ENCODE peak calls at places on chromosome 9, in eight cellular contexts. One of them, this sample, is unnamed.

GRCh38 chr9:804026-804425 is 37.5 kb upstream of the DMRT1 start:
- DNase-seq in ovary: no peak
- DNase-seq in prostate gland: no peak
- DNase-seq in esophagus squamous epithelium: no peak
- DNase-seq in right cardiac atrium: no peak
- DNase-seq in tibial nerve: no peak
- DNase-seq in aorta: no peak
- DNase-seq in hepatocyte: no peak
- DNase-seq in this sample: no peak

GRCh38 chr9:118643118-118643517 is 726.1 kb downstream of the BRINP1 start:
- DNase-seq in esophagus squamous epithelium: no peak
- DNase-seq in ovary: no peak
- DNase-seq in tibial nerve: no peak
- DNase-seq in prostate gland: no peak
- DNase-seq in hepatocyte: peak; percentile 23
- DNase-seq in aorta: no peak
- DNase-seq in right cardiac atrium: no peak
- DNase-seq in this sample: no peak

GRCh38 chr9:11149065-11149464 is 536.3 kb upstream of the PTPRD start:
- DNase-seq in prostate gland: no peak
- DNase-seq in hepatocyte: no peak
- DNase-seq in aorta: no peak
- DNase-seq in right cardiac atrium: no peak
- DNase-seq in tibial nerve: no peak
- DNase-seq in ovary: no peak
- DNase-seq in esophagus squamous epithelium: no peak
- DNase-seq in this sample: no peak

GRCh38 chr9:135749171-135750045 is 47.4 kb downstream of the KCNT1 start:
- DNase-seq in aorta: no peak
- DNase-seq in tibial nerve: no peak
- DNase-seq in hepatocyte: no peak
- DNase-seq in prostate gland: no peak
- DNase-seq in right cardiac atrium: no peak
- DNase-seq in esophagus squamous epithelium: no peak
- DNase-seq in ovary: no peak
- DNase-seq in this sample: no peak

GRCh38 chr9:72313507-72313906 is 51.5 kb downstream of the ZFAND5 start:
- DNase-seq in esophagus squamous epithelium: no peak
- DNase-seq in tibial nerve: no peak
- DNase-seq in aorta: no peak
- DNase-seq in hepatocyte: no peak
- DNase-seq in ovary: no peak
- DNase-seq in prostate gland: no peak
- DNase-seq in right cardiac atrium: no peak
- DNase-seq in this sample: no peak

GRCh38 chr9:109013678-109014145 is 413 bp upstream of the CTNNAL1 start:
- DNase-seq in prostate gland: no peak
- DNase-seq in right cardiac atrium: peak; percentile 61
- DNase-seq in ovary: no peak
- DNase-seq in hepatocyte: no peak
- DNase-seq in esophagus squamous epithelium: no peak
- DNase-seq in aorta: no peak
- DNase-seq in tibial nerve: no peak
- DNase-seq in this sample: no peak

GRCh38 chr9:83699615-83700014 is 8.1 kb downstream of the UBQLN1 start:
- DNase-seq in tibial nerve: no peak
- DNase-seq in right cardiac atrium: no peak
- DNase-seq in hepatocyte: no peak
- DNase-seq in aorta: no peak
- DNase-seq in prostate gland: no peak
- DNase-seq in esophagus squamous epithelium: no peak
- DNase-seq in ovary: no peak
- DNase-seq in this sample: no peak

GRCh38 chr9:69056416-69056815 is 20.9 kb downstream of the FXN start:
- DNase-seq in right cardiac atrium: no peak
- DNase-seq in hepatocyte: no peak
- DNase-seq in aorta: no peak
- DNase-seq in esophagus squamous epithelium: no peak
- DNase-seq in tibial nerve: no peak
- DNase-seq in prostate gland: no peak
- DNase-seq in ovary: no peak
- DNase-seq in this sample: no peak

GRCh38 chr9:110217656-110218099 is 9.7 kb upstream of the C9orf152 start:
- DNase-seq in ovary: no peak
- DNase-seq in hepatocyte: peak; percentile 62
- DNase-seq in tibial nerve: peak; percentile 22
- DNase-seq in esophagus squamous epithelium: no peak
- DNase-seq in prostate gland: peak; percentile 14
- DNase-seq in right cardiac atrium: no peak
- DNase-seq in aorta: no peak
- DNase-seq in this sample: no peak

GRCh38 chr9:31637861-31638260 is 746.6 kb upstream of the ACO1 start:
- DNase-seq in esophagus squamous epithelium: no peak
- DNase-seq in prostate gland: no peak
- DNase-seq in right cardiac atrium: no peak
- DNase-seq in ovary: no peak
- DNase-seq in hepatocyte: no peak
- DNase-seq in tibial nerve: no peak
- DNase-seq in aorta: no peak
- DNase-seq in this sample: no peak

GRCh38 chr9:81574399-81574798 is 114.9 kb downstream of the TLE1 start:
- DNase-seq in hepatocyte: no peak
- DNase-seq in tibial nerve: no peak
- DNase-seq in aorta: no peak
- DNase-seq in ovary: no peak
- DNase-seq in right cardiac atrium: no peak
- DNase-seq in esophagus squamous epithelium: no peak
- DNase-seq in prostate gland: no peak
- DNase-seq in this sample: no peak

GRCh38 chr9:35518981-35519679 is 29.2 kb downstream of the RUSC2 start:
- DNase-seq in right cardiac atrium: no peak
- DNase-seq in tibial nerve: no peak
- DNase-seq in prostate gland: no peak
- DNase-seq in ovary: no peak
- DNase-seq in esophagus squamous epithelium: no peak
- DNase-seq in hepatocyte: no peak
- DNase-seq in aorta: no peak
- DNase-seq in this sample: no peak

GRCh38 chr9:118059520-118060278 is 355.5 kb downstream of the TLR4 start:
- DNase-seq in aorta: no peak
- DNase-seq in tibial nerve: peak; percentile 12
- DNase-seq in ovary: no peak
- DNase-seq in prostate gland: peak; percentile 6
- DNase-seq in right cardiac atrium: peak; percentile 27
- DNase-seq in esophagus squamous epithelium: no peak
- DNase-seq in hepatocyte: peak; percentile 72
- DNase-seq in this sample: no peak

GRCh38 chr9:37408933-37409710 is 13.4 kb upstream of the GRHPR start:
- DNase-seq in right cardiac atrium: no peak
- DNase-seq in hepatocyte: no peak
- DNase-seq in esophagus squamous epithelium: peak; percentile 56
- DNase-seq in prostate gland: no peak
- DNase-seq in ovary: no peak
- DNase-seq in tibial nerve: no peak
- DNase-seq in aorta: no peak
- DNase-seq in this sample: no peak

GRCh38 chr9:99778308-99778707 is 43.4 kb upstream of the NR4A3 start:
- DNase-seq in ovary: no peak
- DNase-seq in esophagus squamous epithelium: no peak
- DNase-seq in hepatocyte: peak; percentile 10
- DNase-seq in prostate gland: no peak
- DNase-seq in tibial nerve: no peak
- DNase-seq in right cardiac atrium: no peak
- DNase-seq in aorta: no peak
- DNase-seq in this sample: no peak

GRCh38 chr9:98887918-98888510 is 55.7 kb upstream of the COL15A1 start:
- DNase-seq in right cardiac atrium: no peak
- DNase-seq in prostate gland: no peak
- DNase-seq in ovary: no peak
- DNase-seq in esophagus squamous epithelium: no peak
- DNase-seq in aorta: no peak
- DNase-seq in hepatocyte: peak; percentile 46
- DNase-seq in tibial nerve: no peak
- DNase-seq in this sample: no peak

GRCh38 chr9:130638278-130639118 is 25.9 kb upstream of the PRDM12 start:
- DNase-seq in prostate gland: no peak
- DNase-seq in aorta: peak; percentile 62
- DNase-seq in ovary: no peak
- DNase-seq in right cardiac atrium: no peak
- DNase-seq in hepatocyte: no peak
- DNase-seq in tibial nerve: no peak
- DNase-seq in esophagus squamous epithelium: no peak
- DNase-seq in this sample: no peak

GRCh38 chr9:99118782-99119466 is 14.0 kb downstream of the TGFBR1 start:
- DNase-seq in esophagus squamous epithelium: no peak
- DNase-seq in hepatocyte: no peak
- DNase-seq in prostate gland: no peak
- DNase-seq in ovary: no peak
- DNase-seq in tibial nerve: no peak
- DNase-seq in aorta: no peak
- DNase-seq in right cardiac atrium: no peak
- DNase-seq in this sample: no peak

GRCh38 chr9:30758726-30759446 is 1625.6 kb upstream of the ACO1 start:
- DNase-seq in hepatocyte: no peak
- DNase-seq in right cardiac atrium: peak; percentile 16
- DNase-seq in ovary: no peak
- DNase-seq in esophagus squamous epithelium: no peak
- DNase-seq in aorta: no peak
- DNase-seq in tibial nerve: no peak
- DNase-seq in prostate gland: no peak
- DNase-seq in this sample: peak; percentile 60

GRCh38 chr9:91783411-91783810 is 166.6 kb downstream of the ROR2 start:
- DNase-seq in aorta: no peak
- DNase-seq in hepatocyte: no peak
- DNase-seq in tibial nerve: no peak
- DNase-seq in esophagus squamous epithelium: no peak
- DNase-seq in ovary: no peak
- DNase-seq in prostate gland: no peak
- DNase-seq in right cardiac atrium: no peak
- DNase-seq in this sample: peak; percentile 67

GRCh38 chr9:98795970-98796363 is 388 bp downstream of the ANKS6 start:
- DNase-seq in ovary: peak; percentile 59
- DNase-seq in tibial nerve: no peak
- DNase-seq in esophagus squamous epithelium: no peak
- DNase-seq in hepatocyte: peak; percentile 54
- DNase-seq in right cardiac atrium: peak; percentile 74
- DNase-seq in aorta: peak; percentile 81
- DNase-seq in prostate gland: no peak
- DNase-seq in this sample: no peak

GRCh38 chr9:30925635-30926034 is 1458.8 kb upstream of the ACO1 start:
- DNase-seq in ovary: no peak
- DNase-seq in right cardiac atrium: no peak
- DNase-seq in tibial nerve: no peak
- DNase-seq in esophagus squamous epithelium: no peak
- DNase-seq in aorta: no peak
- DNase-seq in hepatocyte: no peak
- DNase-seq in prostate gland: no peak
- DNase-seq in this sample: no peak

GRCh38 chr9:129479217-129480011 is 141.5 kb downstream of the C9orf50 start:
- DNase-seq in right cardiac atrium: no peak
- DNase-seq in hepatocyte: peak; percentile 57
- DNase-seq in tibial nerve: no peak
- DNase-seq in ovary: no peak
- DNase-seq in esophagus squamous epithelium: no peak
- DNase-seq in prostate gland: no peak
- DNase-seq in aorta: no peak
- DNase-seq in this sample: no peak
- H3K4me1 ChIP-seq in right cardiac atrium: peaks cover 12% of the 10 kb centered on the region
- H3K4me1 ChIP-seq in hepatocyte: peaks cover 50% of the 10 kb centered on the region
- H3K4me1 ChIP-seq in tibial nerve: peaks cover 80% of the 10 kb centered on the region
- H3K4me1 ChIP-seq in ovary: peaks cover 30% of the 10 kb centered on the region
- H3K4me1 ChIP-seq in esophagus squamous epithelium: peaks cover 38% of the 10 kb centered on the region
- H3K4me1 ChIP-seq in prostate gland: peaks cover 17% of the 10 kb centered on the region
- H3K4me1 ChIP-seq in aorta: no peaks in the 10 kb centered on the region
- H3K4me1 ChIP-seq in this sample: no peaks in the 10 kb centered on the region

DNA sequence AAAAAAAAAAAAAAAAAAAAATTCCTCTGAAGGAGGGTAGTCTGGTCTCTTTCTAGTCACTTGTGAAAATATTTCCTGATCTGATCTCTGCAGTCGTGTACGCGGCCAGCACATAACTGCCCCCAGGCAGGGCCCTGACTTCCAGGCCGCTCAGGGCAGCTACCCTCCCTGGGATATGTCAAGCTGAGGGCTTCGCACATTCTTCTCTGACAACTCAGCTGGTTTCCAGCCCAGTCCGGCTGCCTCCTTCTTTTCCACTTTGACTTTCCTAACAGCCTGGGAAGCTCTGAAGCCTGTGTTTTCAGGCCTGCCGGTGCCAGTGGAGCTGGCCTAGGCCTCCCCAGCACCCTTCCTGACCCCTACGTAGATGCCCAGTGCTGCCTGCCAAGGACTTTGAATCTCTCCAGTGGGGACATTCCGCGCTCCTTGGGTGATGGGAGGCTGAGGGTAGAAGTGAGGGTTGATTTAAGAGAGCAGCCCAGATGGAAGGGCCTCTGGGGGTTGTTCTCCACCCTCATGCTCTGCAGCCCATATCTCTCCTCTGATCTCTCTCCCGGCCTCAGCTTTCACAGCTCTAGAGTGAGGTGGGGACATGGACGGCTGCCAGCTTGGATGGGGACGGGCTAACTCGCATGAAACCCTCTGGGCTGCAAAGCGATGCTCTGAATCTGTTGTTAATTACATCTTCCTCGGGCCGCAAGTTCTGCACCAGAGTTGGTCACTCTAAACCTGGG is 20.7 kb downstream of the COL5A1 start:
- DNase-seq in hepatocyte: peak; percentile 80
- DNase-seq in tibial nerve: peak; percentile 60
- DNase-seq in aorta: peak; percentile 87
- DNase-seq in right cardiac atrium: peak; percentile 80
- DNase-seq in ovary: peak; percentile 65
- DNase-seq in prostate gland: no peak
- DNase-seq in esophagus squamous epithelium: no peak
- DNase-seq in this sample: peak; percentile 95
- H3K4me1 ChIP-seq in hepatocyte: peaks cover 58% of the 10 kb centered on the region
- H3K4me1 ChIP-seq in tibial nerve: peaks cover 70% of the 10 kb centered on the region
- H3K4me1 ChIP-seq in aorta: no peaks in the 10 kb centered on the region
- H3K4me1 ChIP-seq in right cardiac atrium: peaks cover 7% of the 10 kb centered on the region
- H3K4me1 ChIP-seq in ovary: peaks cover 26% of the 10 kb centered on the region
- H3K4me1 ChIP-seq in prostate gland: no peaks in the 10 kb centered on the region
- H3K4me1 ChIP-seq in esophagus squamous epithelium: peaks cover 19% of the 10 kb centered on the region
- H3K4me1 ChIP-seq in this sample: peaks cover 96% of the 10 kb centered on the region

GRCh38 chr9:107587175-107587963 is 97.8 kb upstream of the KLF4 start:
- DNase-seq in tibial nerve: peak; percentile 22
- DNase-seq in right cardiac atrium: peak; percentile 86
- DNase-seq in hepatocyte: peak; percentile 85
- DNase-seq in prostate gland: no peak
- DNase-seq in esophagus squamous epithelium: no peak
- DNase-seq in aorta: peak; percentile 81
- DNase-seq in ovary: no peak
- DNase-seq in this sample: no peak
- H3K4me1 ChIP-seq in tibial nerve: no peaks in the 10 kb centered on the region
- H3K4me1 ChIP-seq in right cardiac atrium: peaks cover 2% of the 10 kb centered on the region
- H3K4me1 ChIP-seq in hepatocyte: peaks cover 22% of the 10 kb centered on the region
- H3K4me1 ChIP-seq in prostate gland: no peaks in the 10 kb centered on the region
- H3K4me1 ChIP-seq in esophagus squamous epithelium: no peaks in the 10 kb centered on the region
- H3K4me1 ChIP-seq in aorta: no peaks in the 10 kb centered on the region
- H3K4me1 ChIP-seq in ovary: no peaks in the 10 kb centered on the region
- H3K4me1 ChIP-seq in this sample: no peaks in the 10 kb centered on the region

DNA sequence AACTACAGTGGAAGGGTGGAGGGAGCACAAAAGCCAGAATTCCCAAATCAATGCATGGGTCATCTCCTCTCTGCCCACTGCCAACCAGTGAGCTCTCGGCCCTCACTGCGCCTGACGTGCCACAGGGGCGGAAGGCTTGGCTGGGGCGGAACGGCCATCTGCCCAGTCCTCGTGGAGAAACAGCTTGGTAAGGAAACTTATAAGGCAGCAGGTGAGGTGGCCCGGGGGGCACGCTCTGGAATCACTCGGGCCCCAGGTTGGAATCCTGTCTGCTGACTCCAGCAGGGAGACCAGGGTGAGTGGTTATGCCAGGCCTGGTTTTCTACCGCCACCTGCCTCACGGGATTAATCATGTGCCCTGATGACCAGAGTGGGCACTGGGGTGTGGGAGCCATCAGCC is 52.3 kb downstream of the VAV2 start:
- DNase-seq in tibial nerve: no peak
- DNase-seq in ovary: no peak
- DNase-seq in hepatocyte: no peak
- DNase-seq in esophagus squamous epithelium: no peak
- DNase-seq in prostate gland: no peak
- DNase-seq in aorta: no peak
- DNase-seq in right cardiac atrium: peak; percentile 36
- DNase-seq in this sample: no peak
- H3K4me1 ChIP-seq in tibial nerve: peaks cover 30% of the 10 kb centered on the region
- H3K4me1 ChIP-seq in ovary: peaks cover 4% of the 10 kb centered on the region
- H3K4me1 ChIP-seq in hepatocyte: peaks cover 5% of the 10 kb centered on the region
- H3K4me1 ChIP-seq in esophagus squamous epithelium: peaks cover 5% of the 10 kb centered on the region
- H3K4me1 ChIP-seq in prostate gland: no peaks in the 10 kb centered on the region
- H3K4me1 ChIP-seq in aorta: no peaks in the 10 kb centered on the region
- H3K4me1 ChIP-seq in right cardiac atrium: no peaks in the 10 kb centered on the region
- H3K4me1 ChIP-seq in this sample: peaks cover 9% of the 10 kb centered on the region